ENCODE peak calls at places on chromosomes 5 and 9, in five cellular contexts. E is fibroblast of the conjunctiva; B is heart right ventricle; R is CD8-positive, alpha-beta T cell; N is SHP77. G is an unnamed sample.

GRCh38 chr9:116389546-116390305 is 236.1 kb downstream of the PAPPA start:
- DNase-seq in E (no peak), B (no peak), R (no peak), N (no peak), G (no peak)

GRCh38 chr5:159774476-159775031 is 141.7 kb upstream of the ADRA1B start:
- DNase-seq in E (no peak), B (no peak), R (no peak), N (no peak), G (no peak)

GRCh38 chr5:45454114-45454513 is 242.1 kb downstream of the HCN1 start:
- DNase-seq in E (no peak), B (no peak), R (no peak), N (peak; percentile 73), G (no peak)

GRCh38 chr9:12698986-12699385 is 5.8 kb downstream of the TYRP1 start:
- DNase-seq in E (no peak), B (no peak), R (no peak), N (no peak), G (no peak)

GRCh38 chr5:103505581-103506305 is 56.8 kb downstream of the NUDT12 start:
- DNase-seq in E (peak; percentile 68), B (no peak), R (no peak), N (no peak), G (no peak)

GRCh38 chr5:56279979-56280378 is 46.8 kb upstream of the ANKRD55 start:
- DNase-seq in E (peak; percentile 62), B (no peak), R (no peak), N (no peak), G (no peak)

GRCh38 chr5:401216-402034 is 41.6 kb upstream of the EXOC3 start:
- DNase-seq in E (no peak), B (no peak), R (no peak), N (no peak), G (no peak)

GRCh38 chr5:123204224-123204623 is 115.2 kb downstream of the PRDM6 start:
- DNase-seq in E (no peak), B (no peak), R (no peak), N (no peak), G (no peak)

GRCh38 chr9:112384690-112385089 is 4.8 kb downstream of the HSDL2 start:
- DNase-seq in E (no peak), B (no peak), R (no peak), N (no peak), G (no peak)

GRCh38 chr9:104233366-104233765 is 139.3 kb downstream of the SMC2 start:
- DNase-seq in E (no peak), B (no peak), R (no peak), N (no peak), G (no peak)

GRCh38 chr5:142683885-142684505 is 1.9 kb downstream of the FGF1 start:
- DNase-seq in E (no peak), B (no peak), R (no peak), N (no peak), G (no peak)

GRCh38 chr9:113477661-113478060 is 14.1 kb downstream of the RGS3 start:
- DNase-seq in E (no peak), B (no peak), R (no peak), N (no peak), G (no peak)

GRCh38 chr5:86493777-86494176 is 124.0 kb upstream of the COX7C start:
- DNase-seq in E (no peak), B (no peak), R (no peak), N (no peak), G (no peak)

GRCh38 chr5:175223336-175223735 is 220.6 kb downstream of the DRD1 start:
- DNase-seq in E (no peak), B (no peak), R (no peak), N (no peak), G (no peak)

GRCh38 chr5:90563161-90563560 is 4.6 kb downstream of the ADGRV1 start:
- DNase-seq in E (no peak), B (no peak), R (no peak), N (no peak), G (no peak)

GRCh38 chr5:143279698-143280097 is 123.8 kb downstream of the NR3C1 start:
- DNase-seq in E (no peak), B (no peak), R (no peak), N (no peak), G (no peak)

GRCh38 chr9:12696931-12697622 is 3.9 kb downstream of the TYRP1 start:
- DNase-seq in E (no peak), B (no peak), R (no peak), N (no peak), G (no peak)

GRCh38 chr5:101532430-101532829 is 629.3 kb upstream of the ST8SIA4 start:
- DNase-seq in E (no peak), B (no peak), R (no peak), N (no peak), G (no peak)

GRCh38 chr5:119166026-119166425 is 95.1 kb downstream of the DMXL1 start:
- DNase-seq in E (no peak), B (no peak), R (no peak), N (no peak), G (no peak)

GRCh38 chr9:134984372-134985240 is 66.9 kb upstream of the FCN1 start:
- DNase-seq in E (no peak), B (no peak), R (no peak), N (no peak), G (no peak)

G was measured in T-helper 9 cell.